ENCODE peak calls at places on chromosome 5, in ten cellular contexts. G is GM12891, Z is ovary, K is spleen, M is body of pancreas, A is uterus, N is A549, H is IMR-90, V is breast epithelium, D is sigmoid colon. Q is an unnamed sample.

GRCh38 chr5:37815913-37816312 is 23.9 kb downstream of the GDNF start:
- DNase-seq in G (no peak), Z (no peak), K (no peak), M (no peak), A (no peak), N (no peak), H (no peak), V (no peak), D (no peak), Q (no peak)

GRCh38 chr5:65955746-65956145 is 29.4 kb downstream of the ERBIN start:
- DNase-seq in G (no peak), Z (no peak), K (no peak), M (no peak), A (no peak), N (no peak), H (no peak), V (no peak), D (no peak), Q (no peak)

GRCh38 chr5:106521701-106522100 is 1149.0 kb downstream of the EFNA5 start:
- DNase-seq in G (no peak), Z (no peak), K (no peak), M (no peak), A (no peak), N (peak; percentile 4), H (peak; percentile 76), V (no peak), D (no peak), Q (no peak)

GRCh38 chr5:5622806-5623205 is 200.3 kb downstream of the ICE1 start:
- DNase-seq in G (no peak), Z (no peak), K (no peak), M (no peak), A (no peak), N (no peak), H (no peak), V (no peak), D (no peak), Q (no peak)

GRCh38 chr5:96873469-96873868 is 2.8 kb upstream of the ERAP2 start:
- DNase-seq in G (no peak), Z (no peak), K (no peak), M (no peak), A (no peak), N (no peak), H (no peak), V (no peak), D (no peak), Q (no peak)

GRCh38 chr5:170430871-170431437 is 41.8 kb upstream of the KCNMB1 start:
- DNase-seq in G (no peak), Z (no peak), K (no peak), M (no peak), A (no peak), N (no peak), H (no peak), V (no peak), D (no peak), Q (no peak)

GRCh38 chr5:80437326-80437725 is 29.5 kb downstream of the ZFYVE16 start:
- DNase-seq in G (no peak), Z (no peak), K (no peak), M (no peak), A (no peak), N (no peak), H (no peak), V (no peak), D (no peak), Q (no peak)

GRCh38 chr5:134524219-134524825 is 1.1 kb upstream of the JADE2 start:
- DNase-seq in G (peak; percentile 62), Z (peak; percentile 91), K (peak; percentile 94), M (peak; percentile 94), A (peak; percentile 88), N (peak; percentile 78), H (peak; percentile 63), V (peak; percentile 86), D (peak; percentile 95), Q (peak; percentile 72)

GRCh38 chr5:34915139-34915855 is at the start of the genes BRIX1 and RAD1:
- DNase-seq in G (peak; percentile 75), Z (peak; percentile 94), K (peak; percentile 100), M (peak; percentile 94), A (peak; percentile 94), N (peak; percentile 86), H (peak; percentile 98), V (peak; percentile 95), D (peak; percentile 97), Q (peak; percentile 97)
- TF ChIP-seq POLR2A in G (peak; percentile 92), Z (peak; percentile 16), K (peak; percentile 62), M (peak; percentile 61), A (peak; percentile 49), N (peak; percentile 72), H (peak; percentile 62), V (no peak), D (peak; percentile 76), Q (peak; percentile 95)

DNA sequence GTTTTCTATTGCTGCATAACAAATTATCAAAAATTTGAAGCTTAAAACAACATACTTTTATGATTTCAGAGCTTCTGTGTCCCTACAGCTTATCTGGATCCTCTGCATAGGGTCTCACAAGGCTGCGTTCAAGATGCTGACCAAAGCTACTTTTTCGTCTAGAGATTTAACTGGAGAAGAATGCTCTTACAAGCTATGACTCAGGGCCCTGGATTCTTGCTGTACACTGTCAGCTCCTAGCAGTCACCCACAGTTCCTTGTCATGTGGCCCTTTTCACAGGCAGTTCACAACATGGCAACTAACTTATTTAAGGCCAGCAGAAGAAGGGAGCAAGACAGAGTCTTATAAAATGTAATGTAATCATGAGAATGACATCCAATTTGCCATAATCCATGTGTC is 70.8 kb upstream of the FAM174A start:
- DNase-seq in G (no peak), Z (no peak), K (no peak), M (no peak), A (no peak), N (no peak), H (peak; percentile 71), V (no peak), D (no peak), Q (no peak)
- TF ChIP-seq POLR2A in G (no peak), Z (no peak), K (no peak), M (no peak), A (no peak), N (no peak), H (no peak), V (no peak), D (no peak), Q (no peak)

GRCh38 chr5:148482196-148482595 is 98.4 kb downstream of the FBXO38 start:
- DNase-seq in G (no peak), Z (no peak), K (no peak), M (no peak), A (no peak), N (no peak), H (no peak), V (no peak), D (no peak), Q (no peak)
- TF ChIP-seq POLR2A in G (no peak), Z (no peak), K (no peak), M (no peak), A (no peak), N (no peak), H (no peak), V (no peak), D (no peak), Q (no peak)

DNA sequence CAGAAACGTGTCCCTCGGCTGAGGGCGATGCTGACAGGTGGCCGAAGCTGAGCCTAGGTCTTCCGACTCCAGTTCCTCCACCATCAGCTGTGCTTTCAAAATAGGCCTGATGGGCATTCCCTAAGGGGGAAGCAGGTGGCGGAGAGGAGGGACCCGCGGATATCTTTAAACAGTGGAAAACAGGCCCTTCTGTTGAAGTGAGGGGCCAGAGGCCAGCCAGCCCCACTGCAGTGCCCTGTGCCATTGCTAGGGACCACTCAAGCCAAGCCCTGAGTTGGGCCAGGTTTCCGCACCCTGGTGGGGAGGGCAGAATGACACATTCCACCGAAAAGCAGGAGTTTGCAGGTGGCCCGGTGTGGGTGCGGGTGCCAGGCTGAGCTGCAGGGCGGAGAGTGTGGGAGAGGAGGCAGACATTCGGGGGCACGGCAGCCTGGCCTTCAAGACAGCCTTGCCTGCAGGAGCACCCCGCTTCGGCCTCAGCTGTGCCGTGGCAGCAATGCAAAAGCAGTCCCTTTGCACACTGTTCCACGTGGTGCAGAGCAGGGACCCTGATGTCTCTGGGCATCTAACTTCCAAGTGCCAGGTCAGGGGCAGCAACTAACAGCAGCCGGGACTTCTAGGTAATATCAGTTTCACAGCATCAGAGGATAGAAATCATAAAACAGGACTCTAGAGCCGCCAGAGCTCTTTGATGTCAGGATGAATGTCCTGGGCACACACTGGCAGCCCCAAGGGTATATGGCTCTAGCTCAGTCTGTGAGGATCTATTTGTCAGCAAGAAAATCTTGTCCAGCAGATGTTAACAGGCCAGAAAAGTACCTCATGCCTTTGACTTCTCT is 17.2 kb downstream of the HNRNPH1 start:
- DNase-seq in G (no peak), Z (no peak), K (peak; percentile 62), M (no peak), A (no peak), N (no peak), H (no peak), V (no peak), D (peak; percentile 70), Q (no peak)
- TF ChIP-seq POLR2A in G (no peak), Z (no peak), K (no peak), M (no peak), A (no peak), N (no peak), H (no peak), V (no peak), D (no peak), Q (no peak)

DNA sequence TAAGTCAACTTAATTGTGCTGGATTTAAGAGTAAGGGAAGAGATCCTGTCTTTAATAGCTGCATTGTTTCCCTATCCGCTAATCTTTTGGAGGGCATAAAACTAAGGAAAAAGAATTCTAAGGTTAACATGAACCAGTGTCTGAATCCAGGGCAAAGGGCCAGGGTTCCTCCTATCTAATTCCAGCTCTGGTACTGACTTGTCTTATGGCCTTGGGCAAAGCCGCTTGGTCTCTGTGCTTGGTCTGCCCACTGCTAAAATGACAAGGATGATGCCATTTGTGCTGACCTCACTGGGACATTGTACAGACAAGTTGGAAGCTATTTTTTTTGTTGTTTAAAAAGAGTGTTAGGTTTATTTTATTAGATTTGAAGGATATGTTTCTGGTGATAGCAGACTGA is 334.7 kb upstream of the PIK3R1 start:
- DNase-seq in G (no peak), Z (no peak), K (no peak), M (no peak), A (peak; percentile 36), N (no peak), H (no peak), V (peak; percentile 54), D (no peak), Q (no peak)
- TF ChIP-seq POLR2A in G (no peak), Z (no peak), K (no peak), M (no peak), A (no peak), N (no peak), H (no peak), V (no peak), D (no peak), Q (no peak)

DNA sequence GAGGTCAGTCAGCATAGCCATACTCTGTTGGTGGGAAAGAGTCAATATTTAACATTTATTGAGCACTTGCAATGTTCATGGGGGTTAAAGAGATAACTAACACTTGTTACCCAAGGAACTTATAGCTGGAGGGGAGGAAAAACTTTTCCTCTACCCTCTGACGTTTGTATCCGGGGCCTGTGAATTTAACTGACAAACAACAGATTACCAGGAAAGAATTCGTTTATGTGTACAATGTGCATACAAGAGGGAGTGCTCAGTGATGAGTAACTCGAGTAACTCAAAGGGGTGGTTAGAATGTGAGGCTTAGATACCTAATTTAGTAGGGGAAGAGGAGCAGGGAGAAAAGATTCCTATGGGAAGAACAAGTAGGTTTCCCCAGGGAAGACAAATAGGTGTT is 6.9 kb upstream of the CLINT1 start:
- DNase-seq in G (no peak), Z (no peak), K (no peak), M (no peak), A (no peak), N (peak; percentile 36), H (peak; percentile 85), V (no peak), D (no peak), Q (no peak)
- TF ChIP-seq POLR2A in G (no peak), Z (no peak), K (no peak), M (no peak), A (no peak), N (no peak), H (no peak), V (no peak), D (no peak), Q (no peak)

GRCh38 chr5:115816226-115817042 is at the start of gene CDO1:
- DNase-seq in G (peak; percentile 28), Z (peak; percentile 72), K (peak; percentile 79), M (peak; percentile 50), A (peak; percentile 37), N (no peak), H (peak; percentile 59), V (peak; percentile 55), D (peak; percentile 71), Q (peak; percentile 22)
- TF ChIP-seq POLR2A in G (no peak), Z (peak; percentile 42), K (no peak), M (peak; percentile 44), A (no peak), N (no peak), H (peak; percentile 44), V (no peak), D (no peak), Q (no peak)

Q was measured in erythroblast.